ENCODE peak calls at places on chromosomes 16 and 17, in nine cellular contexts. I is thoracic aorta; X is transverse colon; Q is astrocyte; T is naive thymus-derived CD4-positive, alpha-beta T cell; N is iPS DF 6.9; R is body of pancreas; F is A549; K is prostate gland. H is an unnamed sample. For H3K4me1, the result is how much of the 10 kb centered on the place peaks cover.

GRCh38 chr17:66268247-66268927 is 34.0 kb upstream of the PRKCA start:
- DNase-seq in I (no peak), X (no peak), Q (peak), T (no peak), N (no peak), R (no peak), F (no peak), K (no peak), H (no peak)

GRCh38 chr16:85243312-85243711 is 131.0 kb upstream of the CIBAR2 start:
- DNase-seq in I (no peak), X (no peak), Q (no peak), T (no peak), N (no peak), R (no peak), F (no peak), K (no peak), H (peak)

GRCh38 chr16:88931373-88931900 is 45.6 kb downstream of the CBFA2T3 start:
- DNase-seq in I (no peak), X (no peak), Q (no peak), T (no peak), N (no peak), R (no peak), F (no peak), K (no peak), H (no peak)

GRCh38 chr16:84215531-84215930 is 24.3 kb downstream of the KCNG4 start:
- DNase-seq in I (no peak), X (no peak), Q (no peak), T (no peak), N (no peak), R (no peak), F (no peak), K (no peak), H (no peak)

GRCh38 chr17:47279062-47279801 is 25.6 kb downstream of the ITGB3 start:
- DNase-seq in I (peak), X (peak), Q (peak), T (no peak), N (no peak), R (peak), F (peak), K (no peak), H (peak)

GRCh38 chr16:80460988-80461387 is 79.8 kb upstream of the DYNLRB2 start:
- DNase-seq in I (no peak), X (no peak), Q (no peak), T (no peak), N (no peak), R (no peak), F (no peak), K (no peak), H (no peak)

GRCh38 chr16:49639739-49640388 is 216.0 kb downstream of the ZNF423 start:
- DNase-seq in I (no peak), X (no peak), Q (peak), T (no peak), N (no peak), R (no peak), F (no peak), K (no peak), H (no peak)

GRCh38 chr16:381788-382717 is at the start of gene PGAP6:
- DNase-seq in I (no peak), X (peak), Q (no peak), T (peak), N (no peak), R (peak), F (no peak), K (peak), H (peak)

GRCh38 chr16:77501260-77501659 is 66.4 kb upstream of the ADAMTS18 start:
- DNase-seq in I (no peak), X (no peak), Q (no peak), T (no peak), N (no peak), R (no peak), F (no peak), K (no peak), H (no peak)

GRCh38 chr16:67992661-67993206 is 6.5 kb downstream of the DPEP2 start:
- DNase-seq in I (no peak), X (no peak), Q (no peak), T (no peak), N (no peak), R (no peak), F (no peak), K (no peak), H (no peak)

GRCh38 chr17:40122466-40122943 is 734 bp downstream of the MSL1 start:
- DNase-seq in I (no peak), X (peak), Q (no peak), T (peak), N (no peak), R (peak), F (peak), K (no peak), H (peak)

GRCh38 chr16:10932959-10933710 is 9.1 kb downstream of the DEXI start:
- DNase-seq in I (no peak), X (no peak), Q (no peak), T (no peak), N (no peak), R (no peak), F (no peak), K (no peak), H (no peak)

GRCh38 chr17:81426676-81427445 is 31.6 kb downstream of the BAHCC1 start:
- DNase-seq in I (no peak), X (no peak), Q (no peak), T (no peak), N (no peak), R (peak), F (no peak), K (no peak), H (no peak)

GRCh38 chr16:65658339-65659275 is 536.7 kb upstream of the CDH11 start:
- DNase-seq in I (no peak), X (no peak), Q (peak), T (no peak), N (no peak), R (no peak), F (peak), K (peak), H (no peak)

GRCh38 chr17:51046527-51047384 is 73.9 kb downstream of the SPAG9 start:
- DNase-seq in I (no peak), X (peak), Q (peak), T (no peak), N (peak), R (peak), F (peak), K (peak), H (no peak)

GRCh38 chr17:1072551-1072961 is 75.6 kb downstream of the TIMM22 start:
- DNase-seq in I (no peak), X (no peak), Q (no peak), T (no peak), N (no peak), R (no peak), F (no peak), K (no peak), H (no peak)

GRCh38 chr17:45977976-45978626 is 20.9 kb upstream of the STH start:
- DNase-seq in I (no peak), X (no peak), Q (no peak), T (no peak), N (no peak), R (no peak), F (no peak), K (no peak), H (no peak)

GRCh38 chr17:9226130-9226793 is 205.0 kb downstream of the NTN1 start:
- DNase-seq in I (no peak), X (no peak), Q (no peak), T (no peak), N (no peak), R (no peak), F (no peak), K (no peak), H (no peak)

GRCh38 chr16:69087161-69087581 is 18.3 kb upstream of the HAS3 start:
- DNase-seq in I (no peak), X (no peak), Q (no peak), T (no peak), N (no peak), R (no peak), F (no peak), K (no peak), H (no peak)
- H3K4me3 ChIP-seq in I (no peak), X (no peak), Q (no peak), T (no peak), N (no peak), R (no peak), F (no peak), K (no peak), H (no peak)

DNA sequence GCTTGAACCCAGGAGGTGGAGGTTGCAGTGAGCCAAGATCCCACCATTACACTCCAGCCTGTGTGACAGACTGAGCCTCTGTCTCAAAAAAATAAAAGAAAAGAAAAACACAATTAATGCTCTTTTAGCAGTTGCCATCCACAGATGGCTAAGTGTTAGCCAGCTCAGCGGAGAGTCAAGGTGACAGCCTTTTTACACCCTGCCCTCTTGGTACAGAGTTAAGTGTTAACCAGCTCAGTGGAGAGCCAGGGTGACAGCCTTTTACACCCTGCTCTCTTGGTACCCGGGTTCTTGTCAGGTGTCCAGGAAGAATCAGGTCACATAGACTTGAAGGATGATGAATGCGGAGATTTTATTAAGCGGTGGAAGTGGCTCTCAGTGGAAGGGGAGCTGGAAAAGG is 7.8 kb upstream of the CD300LF start:
- DNase-seq in I (no peak), X (no peak), Q (no peak), T (no peak), N (no peak), R (no peak), F (no peak), K (no peak), H (no peak)
- H3K4me1 ChIP-seq in I (under half), X (under half), Q (under half), T (under half), N (under half), R (under half), F (under half), K (under half), H (under half)

GRCh38 chr16:58024673-58025350 is 742 bp upstream of the MMP15 start:
- DNase-seq in I (no peak), X (peak), Q (no peak), T (no peak), N (no peak), R (peak), F (peak), K (no peak), H (peak)

GRCh38 chr16:58024347-58024672 is 1.2 kb upstream of the MMP15 start:
- DNase-seq in I (no peak), X (no peak), Q (no peak), T (no peak), N (no peak), R (no peak), F (no peak), K (no peak), H (no peak)

GRCh38 chr16:58021661-58022551 is 3.6 kb upstream of the MMP15 start:
- DNase-seq in I (no peak), X (no peak), Q (peak), T (no peak), N (no peak), R (no peak), F (no peak), K (no peak), H (no peak)

GRCh38 chr16:58020628-58021521 is 4.7 kb upstream of the MMP15 start:
- DNase-seq in I (no peak), X (peak), Q (no peak), T (peak), N (no peak), R (peak), F (peak), K (peak), H (peak)

DNA sequence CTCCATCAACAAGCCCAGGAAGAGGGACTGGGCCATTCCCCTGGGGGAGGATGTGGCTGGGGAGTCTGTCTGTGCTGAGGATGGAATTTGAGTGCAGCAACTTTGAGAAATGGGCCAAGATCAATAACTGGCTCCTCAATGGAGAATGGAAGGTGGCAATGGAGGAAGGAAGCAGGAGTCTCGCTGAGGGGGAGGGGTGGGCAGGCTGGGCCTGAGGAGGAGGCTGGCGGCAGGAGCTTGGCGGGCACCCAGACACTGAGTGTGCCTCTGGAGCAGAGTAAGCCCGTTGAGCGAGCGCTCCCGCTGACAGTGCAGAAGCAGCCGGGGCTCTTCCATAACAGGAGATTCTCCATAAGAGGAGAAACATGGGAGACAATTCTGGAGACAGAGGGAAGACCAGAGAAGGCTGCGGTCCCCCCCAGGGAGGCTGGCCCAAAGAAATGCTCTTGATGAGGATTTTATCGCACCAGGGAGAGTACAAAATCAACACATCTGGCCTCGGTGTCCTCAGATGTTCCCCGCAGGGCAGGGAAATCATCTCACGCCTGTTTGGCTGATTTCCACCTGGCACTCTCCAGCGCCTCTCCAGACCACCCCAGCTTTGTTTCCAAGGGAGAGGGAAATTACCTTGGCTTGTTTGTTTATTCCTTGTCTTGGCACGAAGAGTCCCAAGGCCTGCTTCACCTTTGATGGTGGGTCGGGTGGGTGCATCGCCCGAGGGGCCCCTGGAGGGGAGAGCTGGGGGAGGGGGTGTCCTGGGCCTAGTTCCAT is 2.8 kb upstream of the MMP15 start:
- DNase-seq in I (no peak), X (peak), Q (peak), T (no peak), N (no peak), R (peak), F (no peak), K (peak), H (peak)
- H3K4me3 ChIP-seq in I (peak), X (no peak), Q (no peak), T (no peak), N (no peak), R (no peak), F (no peak), K (no peak), H (no peak)

DNA sequence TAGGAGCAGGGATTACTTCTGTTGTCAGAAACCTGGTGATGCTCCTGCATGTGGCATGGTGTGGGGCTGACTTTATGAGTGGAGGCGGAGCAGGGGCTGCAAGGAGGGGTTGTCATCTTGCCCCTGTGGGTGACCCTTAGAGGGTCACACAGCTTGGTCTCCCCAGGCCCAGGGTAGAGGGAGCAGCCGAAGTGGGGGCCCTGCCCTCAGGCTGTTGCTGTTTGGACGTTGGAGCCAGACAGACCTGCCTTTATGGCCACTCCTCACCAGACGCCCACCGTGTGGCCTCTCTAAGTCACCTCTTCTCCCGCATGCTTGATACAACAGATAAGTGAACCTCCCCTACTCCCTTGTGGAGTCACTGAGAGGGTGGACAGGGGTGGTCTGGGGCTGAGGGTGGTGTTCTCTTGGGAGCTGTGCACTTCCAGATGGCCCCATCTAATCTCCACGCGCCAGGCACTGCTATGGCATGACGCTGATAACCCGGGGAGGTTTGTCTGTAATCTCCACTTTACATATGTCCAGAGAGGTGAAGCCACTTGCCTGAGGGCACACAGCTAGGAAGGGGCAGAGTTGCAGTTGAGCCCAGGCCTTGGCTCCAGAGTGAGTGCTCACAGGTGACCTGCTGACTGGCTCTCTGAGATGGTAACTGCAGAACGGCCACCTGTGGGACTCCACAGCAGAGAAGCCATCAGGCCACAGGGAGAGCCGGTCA is 10.0 kb downstream of the MAP2K3 start:
- DNase-seq in I (no peak), X (no peak), Q (no peak), T (no peak), N (no peak), R (no peak), F (no peak), K (no peak), H (no peak)
- H3K4me1 ChIP-seq in I (under half), X (under half), Q (under half), T (under half), N (under half), R (under half), F (under half), K (under half), H (under half)